ENCODE peak calls at places on chromosomes 3 and 15, in four cellular contexts. One of them, this sample, is unnamed.

GRCh38 chr3:178022599-178022998 is 513.6 kb upstream of the KCNMB2 start:
- DNase-seq in GM12878: no peak
- DNase-seq in HepG2: no peak
- DNase-seq in K562: no peak
- DNase-seq in this sample: no peak

GRCh38 chr3:156633335-156633734 is 41.1 kb upstream of the TIPARP start:
- DNase-seq in K562: no peak
- DNase-seq in HepG2: no peak
- DNase-seq in GM12878: no peak
- DNase-seq in this sample: no peak

GRCh38 chr3:151439652-151440125 is 21.2 kb downstream of the IGSF10 start:
- DNase-seq in K562: peak
- DNase-seq in HepG2: peak
- DNase-seq in GM12878: no peak
- DNase-seq in this sample: no peak

GRCh38 chr15:61411941-61412510 is 182.9 kb upstream of the RORA start:
- DNase-seq in GM12878: no peak
- DNase-seq in K562: no peak
- DNase-seq in HepG2: no peak
- DNase-seq in this sample: no peak

GRCh38 chr3:148723591-148723990 is 25.9 kb downstream of the AGTR1 start:
- DNase-seq in K562: no peak
- DNase-seq in HepG2: peak
- DNase-seq in GM12878: no peak
- DNase-seq in this sample: no peak

GRCh38 chr3:124557433-124558232 is 172.6 kb upstream of the UMPS start:
- DNase-seq in GM12878: no peak
- DNase-seq in K562: no peak
- DNase-seq in HepG2: no peak
- DNase-seq in this sample: no peak

GRCh38 chr3:50169858-50170257 is 14.7 kb downstream of the SEMA3F start:
- DNase-seq in K562: no peak
- DNase-seq in GM12878: no peak
- DNase-seq in HepG2: no peak
- DNase-seq in this sample: no peak

GRCh38 chr15:39549912-39550311 is 31.0 kb upstream of the THBS1 start:
- DNase-seq in GM12878: no peak
- DNase-seq in K562: peak
- DNase-seq in HepG2: no peak
- DNase-seq in this sample: no peak

GRCh38 chr3:17065315-17065714 is 180.6 kb downstream of the PLCL2 start:
- DNase-seq in GM12878: no peak
- DNase-seq in HepG2: no peak
- DNase-seq in K562: no peak
- DNase-seq in this sample: no peak

GRCh38 chr3:160473978-160474377 is 24.4 kb upstream of the TRIM59 start:
- DNase-seq in HepG2: no peak
- DNase-seq in K562: no peak
- DNase-seq in GM12878: no peak
- DNase-seq in this sample: no peak

GRCh38 chr3:194225988-194226663 is 90.2 kb downstream of the HES1 start:
- DNase-seq in GM12878: no peak
- DNase-seq in K562: no peak
- DNase-seq in HepG2: no peak
- DNase-seq in this sample: no peak

GRCh38 chr3:138089091-138089490 is 26.3 kb downstream of the DZIP1L start:
- DNase-seq in GM12878: no peak
- DNase-seq in HepG2: peak
- DNase-seq in K562: no peak
- DNase-seq in this sample: no peak

GRCh38 chr15:47872869-47873301 is 155.6 kb downstream of the SEMA6D start:
- DNase-seq in GM12878: no peak
- DNase-seq in HepG2: no peak
- DNase-seq in K562: no peak
- DNase-seq in this sample: no peak

GRCh38 chr3:147415819-147416218 is 6.7 kb downstream of the ZIC1 start:
- DNase-seq in HepG2: no peak
- DNase-seq in GM12878: no peak
- DNase-seq in K562: no peak
- DNase-seq in this sample: no peak

GRCh38 chr15:48486228-48486627 is 155.0 kb downstream of the DUT start:
- DNase-seq in K562: no peak
- DNase-seq in HepG2: no peak
- DNase-seq in GM12878: peak
- DNase-seq in this sample: no peak

GRCh38 chr3:152384412-152384811 is 115.7 kb downstream of the MBNL1 start:
- DNase-seq in HepG2: no peak
- DNase-seq in GM12878: no peak
- DNase-seq in K562: no peak
- DNase-seq in this sample: no peak

GRCh38 chr3:173275740-173276139 is 121.8 kb upstream of the NLGN1 start:
- DNase-seq in HepG2: peak
- DNase-seq in K562: peak
- DNase-seq in GM12878: no peak
- DNase-seq in this sample: peak
- TF ChIP-seq CTCF in HepG2: peak
- TF ChIP-seq CTCF in K562: peak
- TF ChIP-seq CTCF in GM12878: no peak
- TF ChIP-seq CTCF in this sample: no peak

GRCh38 chr15:35975941-35976340 is 430.0 kb upstream of the DPH6 start:
- DNase-seq in HepG2: no peak
- DNase-seq in GM12878: no peak
- DNase-seq in K562: no peak
- DNase-seq in this sample: no peak

GRCh38 chr15:35979608-35980007 is 433.6 kb upstream of the DPH6 start:
- DNase-seq in K562: no peak
- DNase-seq in HepG2: no peak
- DNase-seq in GM12878: no peak
- DNase-seq in this sample: no peak

GRCh38 chr15:35986072-35986666 is 440.2 kb upstream of the DPH6 start:
- DNase-seq in GM12878: no peak
- DNase-seq in K562: no peak
- DNase-seq in HepG2: no peak
- DNase-seq in this sample: no peak

DNA sequence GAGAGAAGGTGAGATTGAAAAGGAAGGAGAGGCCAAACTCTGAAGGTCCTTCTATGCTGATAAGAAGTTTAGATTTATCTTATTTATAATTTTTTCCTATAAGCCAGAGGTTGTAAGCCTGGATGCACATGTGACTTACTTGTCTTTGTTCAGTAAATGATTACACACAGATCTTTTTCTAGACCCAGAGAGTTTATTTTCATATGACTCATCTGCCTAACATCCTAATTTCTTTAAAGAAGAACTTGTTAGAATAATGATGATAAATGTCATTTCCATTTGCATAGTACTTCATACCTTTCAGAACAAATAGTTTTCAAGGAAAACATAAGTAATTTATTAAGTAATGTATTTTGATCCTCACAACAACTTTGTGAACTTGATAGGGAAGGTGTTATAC is 434.8 kb upstream of the DPH6 start:
- DNase-seq in HepG2: no peak
- DNase-seq in K562: no peak
- DNase-seq in GM12878: no peak
- DNase-seq in this sample: no peak
- TF ChIP-seq CREM in HepG2: no peak
- TF ChIP-seq CREM in K562: no peak
- TF ChIP-seq CREM in GM12878: no peak
- TF ChIP-seq CREM in this sample: no peak

GRCh38 chr3:45701167-45701867 is 12.1 kb downstream of the SACM1L start:
- DNase-seq in HepG2: no peak
- DNase-seq in K562: no peak
- DNase-seq in GM12878: no peak
- DNase-seq in this sample: peak
- TF ChIP-seq USF2 in HepG2: no peak
- TF ChIP-seq USF2 in K562: no peak
- TF ChIP-seq USF2 in GM12878: no peak
- TF ChIP-seq USF2 in this sample: no peak

DNA sequence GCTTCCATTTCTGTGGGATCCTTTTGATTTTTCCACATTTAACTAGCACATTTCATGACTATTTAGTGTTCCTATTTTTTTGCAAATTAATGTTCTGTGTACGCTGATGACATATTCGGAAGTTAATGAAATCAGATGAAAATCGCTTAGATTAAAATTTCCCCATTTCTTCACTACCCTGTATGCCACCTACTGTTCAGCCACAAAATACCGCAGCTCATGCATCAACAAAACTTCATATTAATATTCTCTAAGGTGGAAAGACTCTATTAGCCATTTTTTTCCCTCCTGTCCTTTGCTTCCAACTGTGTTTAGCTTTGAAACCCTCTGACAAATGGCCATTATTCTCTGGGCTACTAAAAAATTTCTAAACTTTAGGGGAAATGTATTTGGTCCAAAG is 300.6 kb downstream of the MECOM start:
- DNase-seq in HepG2: no peak
- DNase-seq in GM12878: no peak
- DNase-seq in K562: no peak
- DNase-seq in this sample: no peak
- TF ChIP-seq CTCF in HepG2: no peak
- TF ChIP-seq CTCF in GM12878: no peak
- TF ChIP-seq CTCF in K562: no peak
- TF ChIP-seq CTCF in this sample: no peak

GRCh38 chr15:70172124-70172523 is 74.4 kb upstream of the TLE3 start:
- DNase-seq in GM12878: no peak
- DNase-seq in HepG2: no peak
- DNase-seq in K562: no peak
- DNase-seq in this sample: no peak
- TF ChIP-seq CREM in GM12878: no peak
- TF ChIP-seq CREM in HepG2: no peak
- TF ChIP-seq CREM in K562: no peak
- TF ChIP-seq CREM in this sample: no peak

DNA sequence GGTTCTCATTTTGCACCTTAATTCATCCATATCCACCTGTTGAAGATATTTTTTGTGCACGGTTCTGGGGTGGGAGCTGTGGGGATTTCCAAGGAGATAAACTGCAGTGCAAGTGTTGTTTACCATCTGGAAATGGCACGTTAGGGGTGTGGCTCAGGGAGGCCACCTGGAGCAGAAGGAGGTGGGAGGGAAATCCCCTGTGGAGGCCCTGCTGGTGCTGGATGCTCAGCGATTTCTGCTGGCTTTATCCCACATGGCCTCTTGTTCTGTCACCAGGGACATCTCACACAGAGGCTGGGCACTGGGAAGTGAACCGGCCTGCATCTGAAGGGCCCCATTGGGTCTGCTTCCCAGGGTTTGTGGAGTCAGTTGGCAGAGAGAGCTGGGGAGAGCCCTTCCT is 24.3 kb downstream of the TRPM1 start:
- DNase-seq in GM12878: no peak
- DNase-seq in K562: no peak
- DNase-seq in HepG2: no peak
- DNase-seq in this sample: no peak
- TF ChIP-seq USF2 in GM12878: no peak
- TF ChIP-seq USF2 in K562: no peak
- TF ChIP-seq USF2 in HepG2: no peak
- TF ChIP-seq USF2 in this sample: no peak

This sample was measured in WTC11.